ENCODE peak calls at places on chromosomes 6 and 20, in four cellular contexts. B, Z, H and Q are unnamed samples.
A peak's percentile ranks its signal among the peaks of the same experiment; 100 is the strongest.

GRCh38 chr20:3085571-3086072 is 1.1 kb upstream of the AVP start:
- DNase-seq in Z (no peak), B (no peak), H (no peak), Q (no peak)

GRCh38 chr6:78487401-78487800 is 379.9 kb upstream of the IRAK1BP1 start:
- DNase-seq in H (no peak), Z (no peak), B (no peak), Q (peak; percentile 26)

GRCh38 chr6:123393333-123393732 is 243.4 kb downstream of the TRDN start:
- DNase-seq in H (no peak), Z (no peak), B (peak; percentile 27), Q (peak; percentile 33)

GRCh38 chr6:149723771-149724417 is 6.0 kb upstream of the LATS1 start:
- DNase-seq in Z (peak; percentile 77), H (peak; percentile 9), B (peak; percentile 76), Q (peak; percentile 81)

GRCh38 chr20:50635014-50635557 is 56.3 kb downstream of the RIPOR3 start:
- DNase-seq in B (no peak), H (no peak), Z (no peak), Q (no peak)

GRCh38 chr6:165723326-165723725 is 60.3 kb upstream of the PDE10A start:
- DNase-seq in Z (no peak), B (no peak), H (no peak), Q (no peak)

GRCh38 chr6:144248470-144249301 is 36.4 kb upstream of the UTRN start:
- DNase-seq in H (no peak), Z (no peak), B (peak; percentile 58), Q (peak; percentile 68)

GRCh38 chr6:2714359-2714895 is 36.3 kb downstream of the MYLK4 start:
- DNase-seq in Z (no peak), B (peak; percentile 93), H (peak; percentile 49), Q (peak; percentile 90)

GRCh38 chr6:55943329-55943728 is 67.9 kb upstream of the BMP5 start:
- DNase-seq in B (peak; percentile 64), H (peak; percentile 23), Z (no peak), Q (peak; percentile 61)

GRCh38 chr6:24494726-24495515 is at the start of gene ALDH5A1:
- DNase-seq in B (peak; percentile 56), H (no peak), Z (peak; percentile 56), Q (peak; percentile 87)

GRCh38 chr20:47293524-47294157 is 62.9 kb downstream of the ZMYND8 start:
- DNase-seq in H (no peak), Z (no peak), B (no peak), Q (no peak)

GRCh38 chr20:47568019-47568418 is 66.3 kb downstream of the NCOA3 start:
- DNase-seq in Z (no peak), H (peak; percentile 60), B (peak; percentile 99), Q (peak; percentile 95)

GRCh38 chr6:151010111-151010510 is 144.6 kb downstream of the MTHFD1L start:
- DNase-seq in B (no peak), H (no peak), Z (no peak), Q (no peak)

GRCh38 chr6:27250955-27251671 is 3.6 kb downstream of the PRSS16 start:
- DNase-seq in B (peak; percentile 89), Z (peak; percentile 17), H (peak; percentile 51), Q (peak; percentile 49)

GRCh38 chr6:167047554-167047953 is 48.4 kb downstream of the CEP43 start:
- DNase-seq in Z (no peak), B (no peak), H (no peak), Q (no peak)

GRCh38 chr20:4170621-4171537 is 155.5 kb upstream of the RNF24 start:
- DNase-seq in B (peak; percentile 32), Z (peak; percentile 65), H (no peak), Q (peak; percentile 41)

GRCh38 chr6:139402935-139403386 is 28.5 kb upstream of the CITED2 start:
- DNase-seq in Z (no peak), B (peak; percentile 75), H (peak; percentile 92), Q (peak; percentile 69)

GRCh38 chr6:159169557-159170332 is 545 bp downstream of the FNDC1 start:
- DNase-seq in H (no peak), Z (no peak), B (peak; percentile 28), Q (peak; percentile 79)

GRCh38 chr6:56685102-56685733 is 42.5 kb upstream of the DST start:
- DNase-seq in Z (no peak), H (no peak), B (no peak), Q (no peak)

GRCh38 chr6:160510199-160510598 is 153.9 kb downstream of the LPA start:
- DNase-seq in B (peak; percentile 14), H (no peak), Z (no peak), Q (no peak)

GRCh38 chr6:22631101-22631500 is 61.7 kb downstream of the HDGFL1 start:
- DNase-seq in Z (no peak), H (no peak), B (no peak), Q (peak; percentile 37)

GRCh38 chr6:158050107-158050735 is 68.6 kb downstream of the SYNJ2 start:
- DNase-seq in H (no peak), Z (no peak), B (no peak), Q (no peak)

GRCh38 chr6:151075527-151075926 is 164.2 kb upstream of the AKAP12 start:
- DNase-seq in B (peak; percentile 30), Z (no peak), H (no peak), Q (no peak)

GRCh38 chr20:19783966-19784401 is 25.9 kb downstream of the RIN2 start:
- DNase-seq in H (no peak), B (peak; percentile 94), Z (peak; percentile 12), Q (peak; percentile 51)

GRCh38 chr6:87766211-87766610 is 64.2 kb upstream of the AKIRIN2 start:
- DNase-seq in H (no peak), B (peak; percentile 49), Z (no peak), Q (no peak)

GRCh38 chr6:42507901-42508300 is 55.9 kb upstream of the UBR2 start:
- DNase-seq in Z (no peak), B (no peak), H (no peak), Q (no peak)

GRCh38 chr6:29092957-29093356 is 5.8 kb upstream of the OR2B3 start:
- DNase-seq in H (no peak), B (no peak), Z (no peak), Q (no peak)

GRCh38 chr6:133724726-133725125 is 164.2 kb upstream of the TCF21 start:
- DNase-seq in H (peak; percentile 57), Z (no peak), B (peak; percentile 60), Q (peak; percentile 50)

GRCh38 chr6:12295558-12296254 is 5.5 kb downstream of the EDN1 start:
- DNase-seq in B (no peak), H (no peak), Z (no peak), Q (no peak)

GRCh38 chr6:2403546-2403945 is 158.1 kb upstream of the GMDS start:
- DNase-seq in H (no peak), B (no peak), Z (no peak), Q (no peak)

GRCh38 chr6:56463443-56463842 is 179.2 kb downstream of the DST start:
- DNase-seq in B (no peak), Z (no peak), H (no peak), Q (no peak)

GRCh38 chr20:23659989-23660837 is 22.5 kb upstream of the CST3 start:
- DNase-seq in Z (no peak), H (no peak), B (peak; percentile 26), Q (no peak)

GRCh38 chr6:132763269-132763668 is 5.6 kb upstream of the VNN2 start:
- DNase-seq in H (no peak), B (peak; percentile 25), Z (peak; percentile 8), Q (no peak)

GRCh38 chr6:128397996-128398395 is 122.4 kb downstream of the PTPRK start:
- DNase-seq in H (no peak), Z (no peak), B (no peak), Q (no peak)

GRCh38 chr20:6993526-6993925 is 226.0 kb downstream of the BMP2 start:
- DNase-seq in H (no peak), Z (no peak), B (peak; percentile 39), Q (no peak)

GRCh38 chr6:1525364-1526038 is 84.2 kb upstream of the FOXC1 start:
- DNase-seq in Z (peak; percentile 40), B (no peak), H (no peak), Q (no peak)

GRCh38 chr6:162829013-162829742 is 101.4 kb downstream of the PACRG start:
- DNase-seq in B (no peak), H (no peak), Z (no peak), Q (no peak)

GRCh38 chr20:46928580-46929132 is 34.0 kb downstream of the EYA2 start:
- DNase-seq in B (peak; percentile 22), Z (peak; percentile 50), H (no peak), Q (peak; percentile 63)

GRCh38 chr6:135346747-135347146 is 150.8 kb downstream of the AHI1 start:
- DNase-seq in Z (no peak), H (no peak), B (peak; percentile 84), Q (peak; percentile 11)

GRCh38 chr6:45965787-45966186 is 49.9 kb downstream of the CLIC5 start:
- DNase-seq in H (peak; percentile 77), B (peak; percentile 88), Z (no peak), Q (peak; percentile 74)